ENCODE peak calls at places on chromosomes 12 and 14, in four cellular contexts. X, A, L and H are unnamed samples.

GRCh38 chr12:77537648-77538047 is 293.0 kb upstream of the NAV3 start:
- DNase-seq in L (no peak), X (peak; percentile 49), A (no peak), H (no peak)

GRCh38 chr12:25797949-25798348 is 160.5 kb upstream of the RASSF8 start:
- DNase-seq in X (no peak), A (no peak), L (no peak), H (no peak)

GRCh38 chr14:67056684-67057083 is 132.6 kb upstream of the GARIN2 start:
- DNase-seq in X (no peak), L (no peak), A (no peak), H (no peak)

GRCh38 chr14:68824517-68825347 is 31.9 kb upstream of the ZFP36L1 start:
- DNase-seq in L (peak; percentile 87), X (peak; percentile 74), A (peak; percentile 84), H (peak; percentile 75)

GRCh38 chr14:54343276-54344121 is 53.3 kb upstream of the CDKN3 start:
- DNase-seq in A (no peak), L (peak; percentile 55), X (no peak), H (peak; percentile 28)

GRCh38 chr14:77790566-77791224 is 9.2 kb upstream of the ADCK1 start:
- DNase-seq in L (no peak), X (no peak), A (no peak), H (no peak)

GRCh38 chr12:109252799-109253198 is 56.3 kb downstream of the FOXN4 start:
- DNase-seq in A (no peak), L (no peak), X (no peak), H (no peak)

GRCh38 chr12:116333402-116333801 is 55.9 kb upstream of the MED13L start:
- DNase-seq in X (peak; percentile 39), L (no peak), A (no peak), H (no peak)

GRCh38 chr12:109727039-109727723 is 13.6 kb downstream of the FAM222A start:
- DNase-seq in A (no peak), L (no peak), X (no peak), H (no peak)

GRCh38 chr14:37051680-37052079 is 120.7 kb downstream of the SLC25A21 start:
- DNase-seq in L (no peak), A (no peak), X (no peak), H (no peak)

GRCh38 chr12:101051151-101051550 is 158.9 kb downstream of the SLC5A8 start:
- DNase-seq in A (no peak), L (no peak), X (peak; percentile 84), H (peak; percentile 90)

GRCh38 chr12:121799842-121800693 is 3.7 kb upstream of the SETD1B start:
- DNase-seq in A (peak; percentile 76), X (peak; percentile 90), L (peak; percentile 70), H (peak; percentile 85)

GRCh38 chr14:98445736-98446135 is 826.3 kb downstream of the BCL11B start:
- DNase-seq in X (no peak), A (no peak), L (no peak), H (no peak)

GRCh38 chr12:121505513-121505912 is 75.3 kb downstream of the KDM2B start:
- DNase-seq in X (peak; percentile 59), A (no peak), L (no peak), H (no peak)

GRCh38 chr12:29234965-29235364 is 85.9 kb downstream of the FAR2 start:
- DNase-seq in A (no peak), X (no peak), L (no peak), H (no peak)

GRCh38 chr14:64515053-64515452 is 10.5 kb downstream of the ZBTB1 start:
- DNase-seq in X (no peak), A (no peak), L (no peak), H (no peak)

GRCh38 chr12:68349083-68349700 is 17.0 kb upstream of the MDM1 start:
- DNase-seq in A (no peak), X (no peak), L (no peak), H (peak; percentile 64)

GRCh38 chr12:130117256-130117655 is 45.0 kb upstream of the FZD10 start:
- DNase-seq in A (no peak), X (no peak), L (no peak), H (no peak)

GRCh38 chr12:80269953-80270552 is 170.7 kb downstream of the OTOGL start:
- DNase-seq in L (peak; percentile 16), A (peak; percentile 69), X (peak; percentile 48), H (peak; percentile 72)

GRCh38 chr12:63865448-63865847 is 20.9 kb downstream of the SRGAP1 start:
- DNase-seq in L (no peak), A (no peak), X (no peak), H (no peak)

GRCh38 chr12:29691146-29691854 is 92.4 kb downstream of the TMTC1 start:
- DNase-seq in A (no peak), X (no peak), L (no peak), H (no peak)

GRCh38 chr14:37122288-37122687 is 50.1 kb downstream of the SLC25A21 start:
- DNase-seq in X (peak; percentile 58), L (no peak), A (no peak), H (peak; percentile 25)

GRCh38 chr12:124509676-124510300 is 57.6 kb downstream of the NCOR2 start:
- DNase-seq in L (peak; percentile 80), X (peak; percentile 86), A (no peak), H (peak; percentile 73)

GRCh38 chr14:55572578-55572977 is 7.4 kb upstream of the KTN1 start:
- DNase-seq in X (no peak), A (no peak), L (no peak), H (no peak)

GRCh38 chr12:56124133-56124532 is 3.9 kb upstream of the ESYT1 start:
- DNase-seq in L (no peak), X (no peak), A (no peak), H (no peak)

GRCh38 chr14:34120185-34120977 is 169.5 kb upstream of the EGLN3 start:
- DNase-seq in L (no peak), X (no peak), A (no peak), H (no peak)

GRCh38 chr12:27626239-27626638 is 70.0 kb upstream of the REP15 start:
- DNase-seq in L (no peak), X (no peak), A (no peak), H (no peak)

GRCh38 chr12:92136021-92136735 is 9.5 kb downstream of the BTG1 start:
- DNase-seq in A (no peak), X (no peak), L (no peak), H (no peak)

GRCh38 chr12:53712059-53712643 is 15.1 kb downstream of the CALCOCO1 start:
- DNase-seq in L (peak; percentile 21), A (no peak), X (no peak), H (no peak)

GRCh38 chr12:49877066-49877465 is 26.6 kb downstream of the FAIM2 start:
- DNase-seq in A (no peak), L (no peak), X (no peak), H (no peak)

GRCh38 chr12:47111392-47111778 is 31.6 kb upstream of the AMIGO2 start:
- DNase-seq in A (no peak), L (no peak), X (no peak), H (no peak)

GRCh38 chr14:38788060-38788459 is 315.0 kb downstream of the SEC23A start:
- DNase-seq in A (no peak), L (no peak), X (no peak), H (no peak)

GRCh38 chr12:71849109-71849851 is 9.7 kb downstream of the TBC1D15 start:
- DNase-seq in L (no peak), X (no peak), A (no peak), H (no peak)

GRCh38 chr12:121697093-121697698 is 15.4 kb upstream of the TMEM120B start:
- DNase-seq in A (peak; percentile 85), L (no peak), X (peak; percentile 51), H (peak; percentile 80)

GRCh38 chr12:28177461-28177860 is 12.8 kb upstream of the CCDC91 start:
- DNase-seq in A (no peak), L (no peak), X (no peak), H (no peak)

GRCh38 chr14:93531644-93532043 is 100.9 kb downstream of the UNC79 start:
- DNase-seq in A (no peak), L (no peak), X (no peak), H (no peak)

GRCh38 chr14:96683575-96684289 is 113.5 kb upstream of the VRK1 start:
- DNase-seq in X (no peak), A (no peak), L (no peak), H (no peak)

GRCh38 chr14:43360239-43360638 is 1146.8 kb downstream of the FSCB start:
- DNase-seq in A (no peak), L (no peak), X (no peak), H (no peak)